ENCODE peak calls at places on chromosomes 5 and 9, in five cellular contexts. G is psoas muscle, D is heart right ventricle, B is H1, I is GM12878. P is an unnamed sample.

GRCh38 chr5:81776258-81776657 is 25.4 kb upstream of the SSBP2 start:
- DNase-seq in G (no peak), D (no peak), B (no peak), I (no peak), P (no peak)

GRCh38 chr5:172773481-172774469 is 2.8 kb upstream of the DUSP1 start:
- DNase-seq in G (no peak), D (no peak), B (no peak), I (no peak), P (no peak)

GRCh38 chr9:110443878-110444245 is 106.2 kb upstream of the TXNDC8 start:
- DNase-seq in G (no peak), D (no peak), B (no peak), I (no peak), P (no peak)

GRCh38 chr5:139271201-139272027 is 22.1 kb upstream of the MATR3 start:
- DNase-seq in G (no peak), D (no peak), B (no peak), I (no peak), P (no peak)

GRCh38 chr9:89878687-89879086 is 273.9 kb downstream of the GADD45G start:
- DNase-seq in G (peak; percentile 95), D (peak; percentile 80), B (peak; percentile 35), I (no peak), P (peak; percentile 63)

GRCh38 chr5:125088522-125089105 is 342.2 kb upstream of the ZNF608 start:
- DNase-seq in G (peak; percentile 33), D (no peak), B (no peak), I (no peak), P (no peak)

GRCh38 chr5:2388005-2388361 is 363.5 kb downstream of the IRX2 start:
- DNase-seq in G (no peak), D (no peak), B (no peak), I (no peak), P (no peak)

GRCh38 chr5:96661101-96661840 is 905 bp upstream of the CAST start:
- DNase-seq in G (peak; percentile 52), D (peak; percentile 20), B (no peak), I (peak; percentile 26), P (no peak)

GRCh38 chr5:10601246-10602030 is 37.6 kb downstream of the ANKRD33B start:
- DNase-seq in G (peak; percentile 92), D (peak; percentile 90), B (no peak), I (no peak), P (peak; percentile 62)

GRCh38 chr5:51072937-51073336 is 310.3 kb upstream of the ISL1 start:
- DNase-seq in G (no peak), D (no peak), B (no peak), I (no peak), P (no peak)

GRCh38 chr9:71683598-71684235 is 84.6 kb downstream of the CEMIP2 start:
- DNase-seq in G (no peak), D (no peak), B (peak; percentile 55), I (no peak), P (no peak)

GRCh38 chr5:139636207-139636792 is 11.8 kb upstream of the CXXC5 start:
- DNase-seq in G (no peak), D (no peak), B (peak; percentile 57), I (peak; percentile 97), P (no peak)

GRCh38 chr5:142353093-142353472 is 28.3 kb upstream of the SPRY4 start:
- DNase-seq in G (no peak), D (no peak), B (no peak), I (no peak), P (no peak)

GRCh38 chr5:160802567-160802966 is 49.4 kb downstream of the ATP10B start:
- DNase-seq in G (no peak), D (no peak), B (no peak), I (no peak), P (no peak)

GRCh38 chr5:6788956-6789649 is 75.9 kb downstream of the TENT4A start:
- DNase-seq in G (no peak), D (no peak), B (peak; percentile 68), I (no peak), P (no peak)

GRCh38 chr5:67211926-67212325 is 15.3 kb upstream of the CD180 start:
- DNase-seq in G (no peak), D (no peak), B (no peak), I (no peak), P (no peak)

GRCh38 chr9:71001780-71002386 is 119.5 kb downstream of the TRPM3 start:
- DNase-seq in G (no peak), D (peak; percentile 10), B (no peak), I (no peak), P (no peak)

GRCh38 chr9:91378695-91379127 is 17.0 kb upstream of the AUH start:
- DNase-seq in G (no peak), D (no peak), B (no peak), I (no peak), P (no peak)

GRCh38 chr9:81634915-81635516 is 54.3 kb downstream of the TLE1 start:
- DNase-seq in G (no peak), D (no peak), B (no peak), I (no peak), P (no peak)

GRCh38 chr5:132639706-132640130 is 18.3 kb upstream of the IL13 start:
- DNase-seq in G (no peak), D (no peak), B (no peak), I (peak; percentile 82), P (no peak)

GRCh38 chr5:132017738-132018625 is 6.5 kb upstream of the ACSL6 start:
- DNase-seq in G (no peak), D (no peak), B (peak; percentile 35), I (no peak), P (peak; percentile 54)

GRCh38 chr5:117414926-117415325 is 840.3 kb upstream of the SEMA6A start:
- DNase-seq in G (no peak), D (no peak), B (no peak), I (no peak), P (no peak)

GRCh38 chr9:108049671-108050494 is 560.3 kb upstream of the KLF4 start:
- DNase-seq in G (no peak), D (no peak), B (no peak), I (no peak), P (no peak)

GRCh38 chr5:144467795-144468194 is 297.1 kb downstream of the KCTD16 start:
- DNase-seq in G (peak; percentile 39), D (peak; percentile 5), B (peak; percentile 56), I (no peak), P (no peak)

GRCh38 chr5:172383231-172383802 is 71.0 kb downstream of the SH3PXD2B start:
- DNase-seq in G (no peak), D (no peak), B (no peak), I (no peak), P (no peak)

GRCh38 chr5:149143470-149143869 is 2.2 kb downstream of the ABLIM3 start:
- DNase-seq in G (no peak), D (peak; percentile 50), B (no peak), I (no peak), P (no peak)

GRCh38 chr5:103424008-103424407 is 138.6 kb downstream of the NUDT12 start:
- DNase-seq in G (no peak), D (no peak), B (no peak), I (no peak), P (no peak)

GRCh38 chr5:39517800-39518199 is 93.0 kb upstream of the DAB2 start:
- DNase-seq in G (no peak), D (no peak), B (no peak), I (no peak), P (no peak)

GRCh38 chr9:93304574-93305496 is 120.9 kb downstream of the WNK2 start:
- DNase-seq in G (peak; percentile 87), D (peak; percentile 65), B (peak; percentile 77), I (no peak), P (no peak)

GRCh38 chr9:1922026-1922425 is 93.1 kb upstream of the SMARCA2 start:
- DNase-seq in G (no peak), D (no peak), B (no peak), I (no peak), P (no peak)

GRCh38 chr9:136847827-136848392 is 1.3 kb upstream of the PHPT1 start:
- DNase-seq in G (peak; percentile 92), D (peak; percentile 89), B (peak; percentile 89), I (peak; percentile 23), P (peak; percentile 57)

GRCh38 chr5:2756211-2756746 is 4.8 kb upstream of the IRX2 start:
- DNase-seq in G (no peak), D (no peak), B (peak; percentile 87), I (no peak), P (no peak)

GRCh38 chr5:93120048-93120447 is 461.0 kb downstream of the NR2F1-AS1 start:
- DNase-seq in G (no peak), D (no peak), B (no peak), I (no peak), P (no peak)
- H3K4me1 ChIP-seq in G (no peaks in the 10 kb centered on the region), D (no peaks in the 10 kb centered on the region), B (no peaks in the 10 kb centered on the region), I (no peaks in the 10 kb centered on the region), P (no peaks in the 10 kb centered on the region)

DNA sequence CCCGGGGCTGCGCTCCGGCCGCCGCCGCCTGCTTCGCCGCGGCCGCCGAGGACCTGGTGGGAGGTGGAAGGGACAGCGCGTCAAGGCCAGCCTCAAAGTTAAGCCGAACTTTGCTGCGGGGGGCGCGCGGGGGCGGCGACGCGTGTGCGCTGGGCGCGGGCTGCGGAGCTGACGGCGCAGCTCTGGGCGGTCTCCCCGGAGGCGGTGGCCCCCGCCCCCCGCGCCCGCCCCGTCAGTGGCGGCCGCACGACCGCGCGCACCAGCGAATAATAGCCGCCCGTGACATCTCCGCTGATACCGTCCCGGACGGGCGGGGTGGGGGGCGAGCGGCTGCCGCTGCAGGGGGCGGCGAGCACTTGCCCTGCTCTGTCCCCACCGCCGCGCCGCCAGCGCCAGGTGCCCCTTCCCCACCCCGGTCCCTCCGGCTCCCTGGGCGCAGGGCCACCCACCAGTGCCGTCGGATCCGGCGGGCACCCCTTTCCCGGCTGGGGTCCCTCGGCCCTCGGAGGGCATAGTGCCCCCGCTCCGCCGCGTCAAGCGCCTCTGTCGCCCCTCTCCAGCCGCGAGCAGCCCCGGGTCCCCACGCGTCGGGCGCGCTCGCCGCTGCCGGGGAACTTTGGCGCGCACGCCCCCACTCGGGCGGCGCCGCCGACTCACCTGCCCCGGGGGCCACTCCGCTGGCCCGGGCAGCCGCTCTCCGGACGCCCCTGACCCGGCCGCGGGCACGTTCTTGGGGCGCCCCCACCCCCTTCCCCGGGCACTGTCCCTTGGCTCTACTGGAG is 772 bp upstream of the FAM78A start:
- DNase-seq in G (peak; percentile 67), D (no peak), B (no peak), I (no peak), P (no peak)
- TF ChIP-seq CTCF in G (no peak), D (peak; percentile 25), B (no peak), I (no peak), P (no peak)

GRCh38 chr5:54834121-54834842 is 151.1 kb downstream of the ESM1 start:
- DNase-seq in G (no peak), D (peak; percentile 64), B (no peak), I (no peak), P (no peak)
- H3K27ac ChIP-seq in G (no peak overlapping the region), D (peak overlapping the region; percentile 70), B (no peak overlapping the region), I (no peak overlapping the region), P (no peak overlapping the region)

GRCh38 chr9:115945009-115945431 is 208.6 kb upstream of the PAPPA start:
- DNase-seq in G (no peak), D (peak; percentile 52), B (no peak), I (no peak), P (no peak)

GRCh38 chr9:115946530-115946929 is 207.1 kb upstream of the PAPPA start:
- DNase-seq in G (no peak), D (no peak), B (no peak), I (no peak), P (no peak)

GRCh38 chr9:115941561-115942315 is 211.9 kb upstream of the PAPPA start:
- DNase-seq in G (no peak), D (no peak), B (no peak), I (no peak), P (no peak)

GRCh38 chr9:115944166-115944948 is 209.2 kb upstream of the PAPPA start:
- DNase-seq in G (peak; percentile 89), D (peak; percentile 59), B (no peak), I (no peak), P (peak; percentile 95)

GRCh38 chr9:115943591-115944165 is 209.9 kb upstream of the PAPPA start:
- DNase-seq in G (no peak), D (no peak), B (no peak), I (no peak), P (no peak)
- H3K4me1 ChIP-seq in G (no peaks in the 10 kb centered on the region), D (peaks cover 19% of the 10 kb centered on the region), B (peaks cover 2% of the 10 kb centered on the region), I (no peaks in the 10 kb centered on the region), P (peaks cover 18% of the 10 kb centered on the region)